ENCODE peak calls at places on chromosomes 12 and 14, in seven cellular contexts. B, C, L, T, A, Q and I are unnamed samples.

GRCh38 chr14:65019944-65020566 is 33.4 kb downstream of the FNTB start:
- DNase-seq in B (no peak), C (no peak), L (peak; percentile 33), T (peak; percentile 60), A (no peak), Q (no peak), I (no peak)

GRCh38 chr14:20803221-20803620 is 577 bp upstream of the RNASE1 start:
- DNase-seq in B (no peak), C (no peak), L (peak; percentile 19), T (no peak), A (no peak), Q (no peak), I (no peak)

GRCh38 chr14:53742226-53742607 is 214.4 kb downstream of the BMP4 start:
- DNase-seq in B (no peak), C (no peak), L (no peak), T (no peak), A (no peak), Q (no peak), I (no peak)

GRCh38 chr14:80388980-80389711 is 177.8 kb upstream of the DIO2 start:
- DNase-seq in B (no peak), C (no peak), L (no peak), T (no peak), A (no peak), Q (no peak), I (peak; percentile 3)

GRCh38 chr14:92412912-92413311 is 89.9 kb downstream of the SLC24A4 start:
- DNase-seq in B (no peak), C (no peak), L (no peak), T (no peak), A (no peak), Q (no peak), I (peak; percentile 41)

GRCh38 chr12:85673921-85674420 is 162.2 kb downstream of the RASSF9 start:
- DNase-seq in B (no peak), C (no peak), L (no peak), T (no peak), A (no peak), Q (no peak), I (no peak)

GRCh38 chr14:98953544-98954346 is 318.3 kb downstream of the BCL11B start:
- DNase-seq in B (peak; percentile 71), C (no peak), L (no peak), T (peak; percentile 79), A (no peak), Q (peak; percentile 89), I (peak; percentile 69)

GRCh38 chr14:97456958-97457357 is 659.8 kb downstream of the VRK1 start:
- DNase-seq in B (no peak), C (no peak), L (no peak), T (no peak), A (no peak), Q (no peak), I (peak; percentile 4)

GRCh38 chr12:56836317-56836716 is 73.2 kb downstream of the HSD17B6 start:
- DNase-seq in B (no peak), C (no peak), L (peak; percentile 11), T (no peak), A (no peak), Q (peak; percentile 17), I (peak; percentile 88)

GRCh38 chr14:73173092-73173735 is 36.9 kb downstream of the PSEN1 start:
- DNase-seq in B (no peak), C (no peak), L (no peak), T (no peak), A (no peak), Q (no peak), I (no peak)

GRCh38 chr14:101074124-101075024 is 170.9 kb upstream of the RTL1 start:
- DNase-seq in B (no peak), C (no peak), L (no peak), T (no peak), A (no peak), Q (no peak), I (no peak)

GRCh38 chr12:88361493-88361892 is 218.8 kb downstream of the KITLG start:
- DNase-seq in B (no peak), C (no peak), L (no peak), T (no peak), A (no peak), Q (no peak), I (no peak)

GRCh38 chr14:83870556-83870955 is 1659.4 kb upstream of the FLRT2 start:
- DNase-seq in B (no peak), C (no peak), L (no peak), T (no peak), A (no peak), Q (no peak), I (no peak)

GRCh38 chr12:122471324-122472226 is 29.2 kb downstream of the ZCCHC8 start:
- DNase-seq in B (no peak), C (no peak), L (no peak), T (no peak), A (no peak), Q (no peak), I (no peak)

GRCh38 chr14:93712079-93712837 is 76.0 kb downstream of the PRIMA1 start:
- DNase-seq in B (no peak), C (no peak), L (no peak), T (no peak), A (no peak), Q (no peak), I (no peak)

DNA sequence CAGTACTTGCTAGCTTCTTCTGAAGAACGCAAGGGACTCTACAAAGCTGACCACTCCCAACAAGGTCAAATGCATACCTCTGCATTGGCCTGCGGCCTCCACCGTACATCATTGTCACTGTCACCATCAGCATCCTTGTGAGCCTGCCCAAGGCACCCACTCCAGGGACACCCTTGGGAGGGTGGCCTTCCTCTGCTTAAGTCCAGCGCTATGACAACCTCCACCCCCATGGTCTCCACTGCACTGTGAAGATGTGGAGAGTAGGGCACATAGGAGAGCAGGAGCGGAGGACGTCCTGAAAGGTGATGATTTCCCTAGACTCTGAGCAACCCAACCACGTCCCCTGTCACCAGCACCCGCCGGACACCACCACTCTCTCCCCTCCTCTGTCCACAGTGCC is 252.8 kb downstream of the ALG10 start:
- DNase-seq in B (no peak), C (no peak), L (no peak), T (no peak), A (no peak), Q (no peak), I (no peak)
- H3K9me3 ChIP-seq in B (peaks cover 1% of the 10 kb centered on the region), C (no peaks in the 10 kb centered on the region), L (no peaks in the 10 kb centered on the region), T (no peaks in the 10 kb centered on the region), A (peaks cover 10% of the 10 kb centered on the region), Q (no peaks in the 10 kb centered on the region), I (no peaks in the 10 kb centered on the region)

DNA sequence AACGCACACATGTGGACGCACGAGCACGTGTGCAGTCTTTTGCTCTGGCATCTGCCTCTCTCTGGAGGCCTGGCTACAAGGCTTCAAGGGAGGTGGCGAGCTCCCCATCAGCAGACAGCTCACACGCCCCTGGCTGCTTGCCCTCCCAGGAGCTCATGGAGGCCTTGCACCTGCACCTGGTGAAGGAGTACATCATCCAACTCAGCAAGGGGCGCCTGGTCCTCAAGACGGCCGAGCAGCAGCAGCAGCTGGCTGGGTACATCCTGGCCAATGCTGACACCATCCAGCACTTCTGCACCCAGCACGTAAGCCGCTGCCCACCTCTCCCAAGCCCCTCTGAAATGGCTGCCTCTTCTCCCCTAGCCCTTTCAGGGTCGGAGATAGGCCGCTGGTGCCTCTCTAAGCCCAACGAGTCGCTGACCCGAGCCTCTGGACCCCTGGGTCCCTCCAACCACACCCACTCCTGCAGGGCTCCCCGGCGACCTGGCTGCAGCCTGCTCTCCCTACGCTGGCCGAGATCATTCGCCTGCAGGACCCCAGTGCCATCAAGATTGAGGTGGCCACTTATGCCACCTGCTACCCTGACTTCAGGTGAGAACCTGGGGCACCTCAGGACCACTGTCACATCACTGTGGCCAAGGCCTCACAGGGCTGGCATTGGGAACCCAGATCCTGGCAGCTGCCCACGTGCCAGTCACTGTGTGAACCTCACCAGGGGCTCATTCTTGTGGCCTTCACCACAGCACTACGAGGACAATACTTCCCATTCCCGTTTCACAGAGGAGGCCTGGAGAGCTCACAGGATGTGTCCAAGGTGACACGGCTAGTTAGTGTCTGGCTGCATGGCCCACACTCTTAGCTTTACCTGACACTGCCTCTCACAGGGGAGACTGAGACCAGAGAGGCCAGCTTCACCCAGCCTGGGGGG is 10.2 kb downstream of the TNFAIP2 start:
- DNase-seq in B (no peak), C (no peak), L (no peak), T (no peak), A (no peak), Q (no peak), I (no peak)
- H3K9me3 ChIP-seq in B (no peaks in the 10 kb centered on the region), C (no peaks in the 10 kb centered on the region), L (no peaks in the 10 kb centered on the region), T (no peaks in the 10 kb centered on the region), A (no peaks in the 10 kb centered on the region), Q (no peaks in the 10 kb centered on the region), I (no peaks in the 10 kb centered on the region)

GRCh38 chr12:38158428-38159091 is 158.0 kb upstream of the ALG10B start:
- DNase-seq in B (peak; percentile 35), C (no peak), L (no peak), T (no peak), A (no peak), Q (no peak), I (no peak)

GRCh38 chr12:38159092-38159551 is 157.5 kb upstream of the ALG10B start:
- DNase-seq in B (no peak), C (no peak), L (no peak), T (no peak), A (no peak), Q (no peak), I (no peak)

GRCh38 chr12:38156497-38157245 is 159.9 kb upstream of the ALG10B start:
- DNase-seq in B (no peak), C (no peak), L (no peak), T (no peak), A (no peak), Q (no peak), I (no peak)

GRCh38 chr12:38157274-38157932 is 159.2 kb upstream of the ALG10B start:
- DNase-seq in B (no peak), C (no peak), L (no peak), T (no peak), A (no peak), Q (no peak), I (no peak)

DNA sequence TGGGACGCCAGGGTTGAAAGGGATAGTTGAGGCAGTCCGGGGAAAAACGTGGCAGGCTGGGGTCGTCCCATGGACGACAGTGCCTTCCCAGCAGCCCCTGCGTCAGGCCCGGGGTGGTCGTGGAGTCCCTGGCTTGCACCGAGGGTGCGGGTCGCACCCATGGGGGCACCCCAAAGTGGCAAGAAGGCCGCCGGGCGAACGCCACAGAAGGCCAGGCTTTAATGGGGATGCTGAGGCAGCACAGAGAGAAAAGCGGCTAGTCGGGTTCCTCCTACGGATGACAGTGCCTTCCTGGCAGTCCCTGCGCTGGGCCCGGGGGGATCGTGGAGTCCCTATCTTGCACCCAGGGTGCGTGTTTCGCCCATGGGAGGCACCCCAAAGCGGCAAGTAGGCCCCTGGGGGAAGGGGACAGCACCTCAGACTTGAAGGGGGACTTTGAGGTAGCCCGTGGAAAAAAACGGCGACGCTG is 158.6 kb upstream of the ALG10B start:
- DNase-seq in B (no peak), C (no peak), L (no peak), T (no peak), A (no peak), Q (no peak), I (no peak)
- H3K9me3 ChIP-seq in B (no peaks in the 10 kb centered on the region), C (peaks cover 6% of the 10 kb centered on the region), L (no peaks in the 10 kb centered on the region), T (no peaks in the 10 kb centered on the region), A (peaks cover 13% of the 10 kb centered on the region), Q (no peaks in the 10 kb centered on the region), I (no peaks in the 10 kb centered on the region)

GRCh38 chr12:128660532-128661215 is 163.1 kb downstream of the SLC15A4 start:
- DNase-seq in B (no peak), C (no peak), L (no peak), T (no peak), A (no peak), Q (no peak), I (no peak)
- H3K9me3 ChIP-seq in B (peaks cover 1% of the 10 kb centered on the region), C (peaks cover under 1% of the 10 kb centered on the region), L (no peaks in the 10 kb centered on the region), T (no peaks in the 10 kb centered on the region), A (peaks cover 4% of the 10 kb centered on the region), Q (no peaks in the 10 kb centered on the region), I (no peaks in the 10 kb centered on the region)